ENCODE peak calls at places on chromosomes 11 and 22, in six cellular contexts. W is heart right ventricle; G is GF-D8; H is activated naive CD4-positive, alpha-beta T cell; J is NCI-H1417; L is lower leg skin. N is an unnamed sample.

GRCh38 chr22:36036167-36036624 is 7.6 kb upstream of the RBFOX2 start:
- DNase-seq in W (no peak), G (no peak), H (no peak), J (peak), L (no peak), N (peak)

GRCh38 chr11:102974552-102975280 is 19.2 kb upstream of the MMP13 start:
- DNase-seq in W (no peak), G (no peak), H (no peak), J (no peak), L (peak), N (no peak)

GRCh38 chr11:12411806-12412727 is 34.7 kb downstream of the PARVA start:
- DNase-seq in W (peak), G (no peak), H (no peak), J (peak), L (no peak), N (peak)

GRCh38 chr11:87971354-87971753 is 203.9 kb downstream of the RAB38 start:
- DNase-seq in W (no peak), G (no peak), H (no peak), J (no peak), L (no peak), N (no peak)

GRCh38 chr22:44752285-44753188 is at the start of gene ARHGAP8:
- DNase-seq in W (no peak), G (no peak), H (no peak), J (peak), L (no peak), N (no peak)

GRCh38 chr11:16945671-16946469 is 68.3 kb downstream of the PLEKHA7 start:
- DNase-seq in W (peak), G (no peak), H (no peak), J (peak), L (no peak), N (peak)

GRCh38 chr22:33325232-33326004 is 267.2 kb upstream of the SYN3 start:
- DNase-seq in W (peak), G (no peak), H (no peak), J (peak), L (no peak), N (peak)

GRCh38 chr11:126968915-126969314 is 31.7 kb downstream of the KIRREL3 start:
- DNase-seq in W (no peak), G (no peak), H (no peak), J (no peak), L (no peak), N (no peak)

GRCh38 chr11:76208829-76209670 is 2.7 kb upstream of the WNT11 start:
- DNase-seq in W (peak), G (peak), H (peak), J (peak), L (no peak), N (peak)

GRCh38 chr11:42778193-42778592 is 533.6 kb upstream of the API5 start:
- DNase-seq in W (no peak), G (no peak), H (no peak), J (no peak), L (no peak), N (no peak)

GRCh38 chr11:126456783-126457542 is 101.5 kb downstream of the ST3GAL4 start:
- DNase-seq in W (no peak), G (no peak), H (no peak), J (no peak), L (no peak), N (no peak)

GRCh38 chr11:17760102-17761029 is 25.8 kb downstream of the KCNC1 start:
- DNase-seq in W (peak), G (no peak), H (no peak), J (peak), L (no peak), N (no peak)

GRCh38 chr11:45092901-45093760 is 53.3 kb upstream of the PRDM11 start:
- DNase-seq in W (no peak), G (no peak), H (no peak), J (no peak), L (peak), N (no peak)

GRCh38 chr11:2149471-2150205 is 10.4 kb upstream of the IGF2 start:
- DNase-seq in W (no peak), G (no peak), H (no peak), J (peak), L (no peak), N (no peak)

GRCh38 chr11:46247090-46247489 is 30.4 kb upstream of the CREB3L1 start:
- DNase-seq in W (no peak), G (no peak), H (no peak), J (no peak), L (no peak), N (no peak)

GRCh38 chr11:36077886-36078685 is 134.2 kb downstream of the LDLRAD3 start:
- DNase-seq in W (no peak), G (no peak), H (no peak), J (no peak), L (no peak), N (no peak)

GRCh38 chr11:10866893-10867331 is 9.1 kb upstream of the ZBED5 start:
- DNase-seq in W (no peak), G (no peak), H (no peak), J (no peak), L (no peak), N (no peak)

GRCh38 chr22:25057013-25057881 is 104.7 kb downstream of the KIAA1671 start:
- DNase-seq in W (peak), G (no peak), H (peak), J (peak), L (peak), N (no peak)

GRCh38 chr11:128690746-128691091 is 3.2 kb upstream of the FLI1 start:
- DNase-seq in W (no peak), G (no peak), H (no peak), J (no peak), L (no peak), N (no peak)

GRCh38 chr11:1479678-1480118 is 6.9 kb downstream of the MOB2 start:
- DNase-seq in W (no peak), G (no peak), H (no peak), J (no peak), L (no peak), N (no peak)

GRCh38 chr11:97717922-97718321 is 1302.8 kb upstream of the CNTN5 start:
- DNase-seq in W (no peak), G (no peak), H (no peak), J (no peak), L (no peak), N (no peak)

GRCh38 chr11:79400717-79401330 is 40.0 kb downstream of the TENM4 start:
- DNase-seq in W (peak), G (no peak), H (no peak), J (no peak), L (no peak), N (no peak)

GRCh38 chr11:6541356-6541755 is 44.3 kb downstream of the DNHD1 start:
- DNase-seq in W (no peak), G (no peak), H (no peak), J (no peak), L (no peak), N (no peak)

GRCh38 chr11:821513-822371 is 3.0 kb downstream of the PNPLA2 start:
- DNase-seq in W (no peak), G (peak), H (no peak), J (no peak), L (no peak), N (no peak)

GRCh38 chr11:33197915-33198727 is 36.8 kb upstream of the CSTF3 start:
- DNase-seq in W (no peak), G (no peak), H (no peak), J (no peak), L (no peak), N (no peak)

GRCh38 chr11:107851704-107852315 is 6.8 kb downstream of the SLC35F2 start:
- DNase-seq in W (no peak), G (no peak), H (no peak), J (no peak), L (no peak), N (no peak)

GRCh38 chr11:71554996-71555395 is 6.8 kb downstream of the KRTAP5-9 start:
- DNase-seq in W (no peak), G (no peak), H (no peak), J (no peak), L (no peak), N (no peak)

GRCh38 chr11:57152134-57152533 is 29.6 kb upstream of the LRRC55 start:
- DNase-seq in W (no peak), G (no peak), H (no peak), J (no peak), L (no peak), N (no peak)